ENCODE peak calls at places on chromosomes 7 and 10, in four cellular contexts. C is lower lobe of right lung, N is ascending aorta, H is right atrium auricular region. G is an unnamed sample. For H3K4me1, the result is how much of the 10 kb centered on the place peaks cover.

GRCh38 chr7:43735802-43736603 is 6.7 kb upstream of the COA1 start:
- DNase-seq in C (no peak), N (no peak), H (no peak), G (no peak)

GRCh38 chr7:120337308-120337907 is 64.4 kb downstream of the KCND2 start:
- DNase-seq in C (no peak), N (no peak), H (no peak), G (no peak)

GRCh38 chr7:147400221-147400689 is 1190.3 kb upstream of the C7orf33 start:
- DNase-seq in C (no peak), N (no peak), H (no peak), G (no peak)

GRCh38 chr10:30858499-30858898 is 173.2 kb downstream of the ZNF438 start:
- DNase-seq in C (no peak), N (no peak), H (no peak), G (no peak)

GRCh38 chr7:108630002-108630401 is 60.3 kb downstream of the DNAJB9 start:
- DNase-seq in C (no peak), N (no peak), H (no peak), G (no peak)

GRCh38 chr7:117399820-117400422 is 27.4 kb downstream of the ASZ1 start:
- DNase-seq in C (no peak), N (no peak), H (no peak), G (no peak)

GRCh38 chr10:121260383-121260782 is 337.9 kb downstream of the FGFR2 start:
- DNase-seq in C (no peak), N (no peak), H (no peak), G (no peak)

GRCh38 chr7:87016606-87017005 is 42.8 kb downstream of the ELAPOR2 start:
- DNase-seq in C (no peak), N (no peak), H (no peak), G (no peak)

GRCh38 chr10:26408858-26409494 is 29.2 kb upstream of the APBB1IP start:
- DNase-seq in C (no peak), N (no peak), H (no peak), G (no peak)

GRCh38 chr10:3516191-3516590 is 268.8 kb downstream of the KLF6 start:
- DNase-seq in C (no peak), N (no peak), H (no peak), G (no peak)

GRCh38 chr10:60848126-60848525 is 69.8 kb downstream of the CDK1 start:
- DNase-seq in C (no peak), N (no peak), H (no peak), G (no peak)

GRCh38 chr7:107563761-107564552 is at the start of the genes COG5 and DUS4L:
- DNase-seq in C (peak), N (peak), H (peak), G (peak)

GRCh38 chr10:30792025-30792424 is 162.5 kb upstream of the LYZL2 start:
- DNase-seq in C (no peak), N (no peak), H (no peak), G (no peak)

GRCh38 chr10:124545756-124546369 is 84.2 kb downstream of the LHPP start:
- DNase-seq in C (no peak), N (no peak), H (no peak), G (no peak)

GRCh38 chr10:85993140-85993539 is 373.5 kb downstream of the GRID1 start:
- DNase-seq in C (no peak), N (no peak), H (no peak), G (no peak)

GRCh38 chr7:142323706-142324105 is 65.8 kb upstream of the PRSS58 start:
- DNase-seq in C (no peak), N (no peak), H (no peak), G (no peak)

GRCh38 chr10:78892383-78893191 is 176.2 kb upstream of the ZMIZ1 start:
- DNase-seq in C (no peak), N (no peak), H (peak), G (no peak)

GRCh38 chr10:106942035-106942662 is 222.4 kb downstream of the SORCS1 start:
- DNase-seq in C (no peak), N (no peak), H (peak), G (no peak)

GRCh38 chr7:6392712-6393666 is 54.8 kb downstream of the DAGLB start:
- DNase-seq in C (peak), N (peak), H (peak), G (peak)
- H3K4me1 ChIP-seq in C (half or more), N (under half), H (half or more), G (under half)

DNA sequence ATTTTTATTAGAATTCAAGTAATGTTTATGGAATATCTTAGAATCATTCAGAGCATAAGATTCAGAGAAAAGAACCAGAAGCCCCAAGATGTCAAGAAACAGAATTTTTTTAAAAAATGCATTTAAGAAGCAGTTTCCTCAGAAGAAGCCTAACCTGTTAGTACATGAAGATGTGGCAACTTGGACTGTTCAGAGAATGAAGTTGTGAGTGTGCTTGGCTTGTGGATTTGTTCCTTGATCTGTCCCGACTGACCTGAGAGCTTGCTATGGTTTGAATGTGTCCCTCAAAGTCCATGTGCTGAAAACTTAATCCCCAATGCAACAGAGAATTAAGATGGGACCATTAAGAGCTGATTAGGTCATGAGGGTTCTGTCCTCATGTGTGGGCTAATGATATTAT is 13.8 kb upstream of the AFAP1L2 start:
- DNase-seq in C (no peak), N (no peak), H (no peak), G (no peak)
- H3K4me1 ChIP-seq in C (under half), N (under half), H (under half), G (under half)

GRCh38 chr7:24972991-24973390 is 7.0 kb downstream of the OSBPL3 start:
- DNase-seq in C (no peak), N (no peak), H (no peak), G (no peak)
- H3K4me1 ChIP-seq in C (under half), N (under half), H (under half), G (under half)

GRCh38 chr7:31027161-31027965 is 24.7 kb upstream of the ADCYAP1R1 start:
- DNase-seq in C (no peak), N (no peak), H (no peak), G (no peak)
- H3K4me1 ChIP-seq in C (under half), N (under half), H (under half), G (under half)

GRCh38 chr7:106100863-106101262 is 11.2 kb downstream of the SYPL1 start:
- DNase-seq in C (no peak), N (no peak), H (no peak), G (no peak)
- H3K4me1 ChIP-seq in C (under half), N (under half), H (under half), G (under half)

GRCh38 chr10:110360857-110361474 is 56.2 kb upstream of the SMNDC1 start:
- DNase-seq in C (no peak), N (no peak), H (no peak), G (no peak)

GRCh38 chr10:110363572-110364411 is 59.1 kb upstream of the SMNDC1 start:
- DNase-seq in C (no peak), N (no peak), H (no peak), G (no peak)

GRCh38 chr10:110364531-110364937 is 59.8 kb upstream of the SMNDC1 start:
- DNase-seq in C (no peak), N (no peak), H (no peak), G (no peak)

GRCh38 chr10:110358869-110359629 is 54.3 kb upstream of the SMNDC1 start:
- DNase-seq in C (no peak), N (no peak), H (no peak), G (no peak)

GRCh38 chr10:110361800-110362456 is 57.2 kb upstream of the SMNDC1 start:
- DNase-seq in C (no peak), N (no peak), H (no peak), G (no peak)
- H3K4me1 ChIP-seq in C (under half), N (under half), H (under half), G (under half)

GRCh38 chr10:32036922-32037321 is 19.3 kb downstream of the KIF5B start:
- DNase-seq in C (no peak), N (no peak), H (no peak), G (no peak)

GRCh38 chr10:32033171-32033570 is 23.1 kb downstream of the KIF5B start:
- DNase-seq in C (no peak), N (no peak), H (no peak), G (no peak)

GRCh38 chr10:32035038-32035437 is 21.2 kb downstream of the KIF5B start:
- DNase-seq in C (no peak), N (no peak), H (no peak), G (no peak)

GRCh38 chr10:32028710-32029109 is 27.5 kb downstream of the KIF5B start:
- DNase-seq in C (no peak), N (no peak), H (no peak), G (no peak)

GRCh38 chr10:32031920-32032319 is 24.3 kb downstream of the KIF5B start:
- DNase-seq in C (no peak), N (no peak), H (no peak), G (no peak)
- H3K4me1 ChIP-seq in C (under half), N (under half), H (under half), G (under half)

GRCh38 chr7:157347217-157347904 is 10.6 kb downstream of the DNAJB6 start:
- DNase-seq in C (no peak), N (peak), H (peak), G (no peak)
- H3K4me1 ChIP-seq in C (half or more), N (under half), H (half or more), G (under half)

GRCh38 chr10:11191673-11192072 is 174.0 kb downstream of the CELF2 start:
- DNase-seq in C (no peak), N (no peak), H (no peak), G (no peak)

GRCh38 chr10:11195017-11195586 is 177.4 kb downstream of the CELF2 start:
- DNase-seq in C (no peak), N (no peak), H (no peak), G (no peak)

GRCh38 chr10:11197266-11197712 is 179.6 kb downstream of the CELF2 start:
- DNase-seq in C (peak), N (no peak), H (peak), G (no peak)

GRCh38 chr10:11189581-11190376 is 172.1 kb downstream of the CELF2 start:
- DNase-seq in C (no peak), N (no peak), H (no peak), G (no peak)

DNA sequence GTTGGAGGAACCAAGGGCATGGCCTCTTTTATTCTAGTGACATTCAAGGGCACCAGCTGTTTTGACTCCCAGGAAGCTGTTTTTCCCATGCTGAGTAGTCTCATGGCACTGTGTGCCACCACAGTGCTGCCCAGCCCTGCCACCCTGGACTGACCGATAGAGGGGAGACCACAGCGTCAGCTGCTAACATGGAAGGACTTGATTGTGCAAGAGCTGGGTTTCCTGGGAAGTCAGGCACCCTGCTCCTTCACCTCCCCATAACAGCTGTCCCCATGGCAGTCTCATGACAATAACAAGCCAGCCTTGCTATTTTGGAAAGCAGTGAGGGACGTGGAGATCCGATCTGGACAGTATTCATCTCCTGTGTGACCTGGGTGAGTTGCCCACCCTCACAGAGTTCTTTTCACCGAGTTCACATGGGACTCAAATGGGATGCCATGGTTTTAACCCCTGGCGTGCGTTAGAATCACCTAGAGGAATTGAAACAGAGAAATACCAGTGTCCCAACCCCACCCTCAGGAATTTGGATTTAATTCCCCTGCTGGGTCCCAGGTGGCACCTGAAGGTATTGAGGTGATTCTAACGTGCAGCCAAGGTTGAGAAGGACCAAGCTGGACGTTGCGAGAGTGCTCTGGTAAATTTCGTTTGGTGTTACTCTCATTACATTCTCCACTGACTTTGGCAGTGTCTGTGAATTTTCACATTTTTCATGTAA is 174.8 kb downstream of the CELF2 start:
- DNase-seq in C (peak), N (no peak), H (no peak), G (no peak)
- H3K4me1 ChIP-seq in C (half or more), N (under half), H (half or more), G (under half)

GRCh38 chr10:114547056-114547455 is 111.0 kb downstream of the ABLIM1 start:
- DNase-seq in C (no peak), N (no peak), H (no peak), G (no peak)

GRCh38 chr10:114551310-114551972 is 106.6 kb downstream of the ABLIM1 start:
- DNase-seq in C (peak), N (no peak), H (peak), G (no peak)

GRCh38 chr10:114550756-114551290 is 107.3 kb downstream of the ABLIM1 start:
- DNase-seq in C (no peak), N (no peak), H (no peak), G (no peak)

GRCh38 chr10:114547466-114547865 is 110.6 kb downstream of the ABLIM1 start:
- DNase-seq in C (peak), N (no peak), H (no peak), G (no peak)

DNA sequence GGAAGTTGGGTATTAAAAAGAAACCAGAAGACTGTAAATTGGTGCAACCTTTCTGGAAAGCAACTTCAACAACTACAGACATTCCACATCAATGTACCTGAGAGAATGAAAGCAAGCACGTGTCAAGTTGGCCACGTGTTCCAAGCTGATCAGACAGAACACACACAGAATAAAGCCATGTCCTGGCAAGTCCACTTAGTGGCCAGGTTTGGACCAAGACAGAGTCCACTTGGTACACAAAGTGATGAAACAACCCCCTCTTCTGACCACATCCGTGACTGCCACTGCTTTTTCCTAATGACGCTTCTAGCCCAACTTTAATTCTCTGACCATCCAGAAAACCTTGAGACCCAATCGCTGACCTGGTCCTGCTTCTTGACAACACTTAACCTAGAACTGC is 109.4 kb downstream of the ABLIM1 start:
- DNase-seq in C (no peak), N (peak), H (no peak), G (no peak)
- H3K4me1 ChIP-seq in C (under half), N (under half), H (half or more), G (under half)